ENCODE peak calls at places on chromosomes 12 and 14, in seven cellular contexts. S, F, N, A, W, J and Q are unnamed samples.
A peak's percentile ranks its signal among the peaks of the same experiment; 100 is the strongest.

GRCh38 chr14:29273513-29273912 is 506.9 kb downstream of the FOXG1 start:
- DNase-seq in S (no peak), F (no peak), N (no peak), A (no peak), W (no peak), J (peak; percentile 59), Q (no peak)

GRCh38 chr14:36928432-36928831 is 244.0 kb downstream of the SLC25A21 start:
- DNase-seq in S (no peak), F (no peak), N (no peak), A (no peak), W (no peak), J (no peak), Q (no peak)

GRCh38 chr12:116806845-116807440 is 68.8 kb downstream of the RNFT2 start:
- DNase-seq in S (no peak), F (no peak), N (no peak), A (no peak), W (no peak), J (no peak), Q (no peak)

GRCh38 chr14:39581474-39581873 is 149.2 kb upstream of the FBXO33 start:
- DNase-seq in S (no peak), F (no peak), N (no peak), A (no peak), W (no peak), J (peak; percentile 43), Q (no peak)

GRCh38 chr12:5509557-5509956 is 77.6 kb downstream of the NTF3 start:
- DNase-seq in S (no peak), F (no peak), N (no peak), A (no peak), W (no peak), J (no peak), Q (no peak)

GRCh38 chr12:93741741-93742085 is 64.5 kb downstream of the CRADD start:
- DNase-seq in S (peak; percentile 57), F (no peak), N (no peak), A (no peak), W (no peak), J (no peak), Q (no peak)

GRCh38 chr12:75883241-75883640 is 148.3 kb downstream of the PHLDA1 start:
- DNase-seq in S (no peak), F (no peak), N (no peak), A (no peak), W (no peak), J (no peak), Q (no peak)

GRCh38 chr14:68459480-68460136 is 333.3 kb downstream of the ZFP36L1 start:
- DNase-seq in S (no peak), F (no peak), N (no peak), A (no peak), W (no peak), J (no peak), Q (no peak)

GRCh38 chr14:78530078-78530477 is 359.9 kb downstream of the NRXN3 start:
- DNase-seq in S (no peak), F (no peak), N (peak; percentile 9), A (no peak), W (no peak), J (no peak), Q (no peak)

GRCh38 chr12:96636895-96637294 is 147.5 kb downstream of the CFAP54 start:
- DNase-seq in S (no peak), F (no peak), N (no peak), A (no peak), W (no peak), J (no peak), Q (no peak)

GRCh38 chr12:121050725-121051124 is 11.7 kb upstream of the OASL start:
- DNase-seq in S (no peak), F (no peak), N (no peak), A (no peak), W (no peak), J (no peak), Q (no peak)

GRCh38 chr14:41257476-41257875 is 349.2 kb upstream of the LRFN5 start:
- DNase-seq in S (no peak), F (no peak), N (no peak), A (no peak), W (no peak), J (no peak), Q (no peak)

GRCh38 chr12:40224439-40225291 is at the start of gene LRRK2:
- DNase-seq in S (peak; percentile 79), F (no peak), N (no peak), A (peak; percentile 41), W (peak; percentile 48), J (peak; percentile 21), Q (peak; percentile 37)

GRCh38 chr12:128844031-128844635 is 9.1 kb upstream of the GLT1D1 start:
- DNase-seq in S (no peak), F (no peak), N (no peak), A (no peak), W (no peak), J (no peak), Q (no peak)

GRCh38 chr12:27343255-27344000 is 10.8 kb downstream of the BMAL2 start:
- DNase-seq in S (no peak), F (no peak), N (no peak), A (no peak), W (no peak), J (no peak), Q (no peak)

GRCh38 chr12:3574986-3575385 is 84.0 kb downstream of the PRMT8 start:
- DNase-seq in S (no peak), F (no peak), N (no peak), A (no peak), W (no peak), J (no peak), Q (no peak)

GRCh38 chr12:131865196-131865875 is 29.1 kb upstream of the ULK1 start:
- DNase-seq in S (no peak), F (no peak), N (no peak), A (no peak), W (no peak), J (no peak), Q (no peak)

GRCh38 chr12:48936379-48936979 is 11.2 kb upstream of the FKBP11 start:
- DNase-seq in S (peak; percentile 53), F (peak; percentile 85), N (peak; percentile 62), A (peak; percentile 45), W (peak; percentile 19), J (peak; percentile 27), Q (peak; percentile 90)

GRCh38 chr12:538731-539539 is 79.2 kb downstream of the B4GALNT3 start:
- DNase-seq in S (peak; percentile 41), F (peak; percentile 21), N (no peak), A (peak; percentile 33), W (no peak), J (peak; percentile 23), Q (no peak)

GRCh38 chr12:68479261-68479581 is 131.5 kb upstream of the RAP1B start:
- DNase-seq in S (no peak), F (no peak), N (no peak), A (no peak), W (no peak), J (no peak), Q (no peak)

GRCh38 chr14:53156238-53156637 is 3.1 kb upstream of the DDHD1 start:
- DNase-seq in S (no peak), F (no peak), N (no peak), A (peak; percentile 6), W (no peak), J (no peak), Q (no peak)

GRCh38 chr14:92449404-92449975 is 64.1 kb upstream of the RIN3 start:
- DNase-seq in S (peak; percentile 34), F (no peak), N (no peak), A (no peak), W (no peak), J (no peak), Q (no peak)

GRCh38 chr14:97539884-97540283 is 742.7 kb downstream of the VRK1 start:
- DNase-seq in S (no peak), F (no peak), N (no peak), A (no peak), W (no peak), J (no peak), Q (no peak)

GRCh38 chr14:52871606-52872005 is 79.2 kb downstream of the FERMT2 start:
- DNase-seq in S (no peak), F (no peak), N (no peak), A (no peak), W (no peak), J (no peak), Q (no peak)

GRCh38 chr12:112599871-112600270 is 181.1 kb downstream of the PTPN11 start:
- DNase-seq in S (no peak), F (no peak), N (no peak), A (no peak), W (no peak), J (no peak), Q (no peak)

GRCh38 chr12:128408669-128409068 is 141.7 kb downstream of the TMEM132C start:
- DNase-seq in S (no peak), F (no peak), N (no peak), A (no peak), W (no peak), J (no peak), Q (no peak)

GRCh38 chr12:6452245-6452731 is 446 bp downstream of the TAPBPL start:
- DNase-seq in S (no peak), F (no peak), N (peak; percentile 50), A (peak; percentile 18), W (no peak), J (no peak), Q (no peak)

GRCh38 chr12:14577344-14577743 is 9.7 kb upstream of the PLBD1 start:
- DNase-seq in S (no peak), F (no peak), N (no peak), A (no peak), W (no peak), J (no peak), Q (no peak)

GRCh38 chr12:4908694-4909396 is 860 bp upstream of the KCNA1 start:
- DNase-seq in S (no peak), F (no peak), N (no peak), A (peak; percentile 67), W (peak; percentile 71), J (peak; percentile 57), Q (no peak)

GRCh38 chr12:101564912-101565311 is 29.9 kb upstream of the MYBPC1 start:
- DNase-seq in S (no peak), F (no peak), N (no peak), A (no peak), W (no peak), J (no peak), Q (no peak)

GRCh38 chr14:94404561-94404960 is 16.2 kb upstream of the SERPINA1 start:
- DNase-seq in S (no peak), F (no peak), N (no peak), A (no peak), W (no peak), J (no peak), Q (no peak)

GRCh38 chr12:25119020-25119419 is 75.9 kb downstream of the DNAI7 start:
- DNase-seq in S (no peak), F (no peak), N (peak; percentile 13), A (no peak), W (no peak), J (peak; percentile 50), Q (no peak)